ENCODE peak calls at places on chromosomes 5 and 9, in seven cellular contexts. One of them, this sample, is unnamed.

GRCh38 chr9:13412323-13412722 is 132.8 kb upstream of the MPDZ start:
- DNase-seq in H9: no peak
- DNase-seq in CD8-positive, alpha-beta T cell: no peak
- DNase-seq in prostate gland: no peak
- DNase-seq in sigmoid colon: no peak
- DNase-seq in Peyer's patch: no peak
- DNase-seq in heart left ventricle: peak
- DNase-seq in this sample: no peak

GRCh38 chr5:392431-392988 is 50.5 kb upstream of the EXOC3 start:
- DNase-seq in prostate gland: no peak
- DNase-seq in CD8-positive, alpha-beta T cell: peak
- DNase-seq in heart left ventricle: no peak
- DNase-seq in sigmoid colon: no peak
- DNase-seq in H9: peak
- DNase-seq in Peyer's patch: peak
- DNase-seq in this sample: no peak

GRCh38 chr9:110753734-110754231 is 85.2 kb downstream of the MUSK start:
- DNase-seq in prostate gland: no peak
- DNase-seq in heart left ventricle: no peak
- DNase-seq in Peyer's patch: no peak
- DNase-seq in sigmoid colon: no peak
- DNase-seq in H9: no peak
- DNase-seq in CD8-positive, alpha-beta T cell: no peak
- DNase-seq in this sample: no peak

GRCh38 chr9:115213777-115214428 is 95.9 kb upstream of the TNC start:
- DNase-seq in prostate gland: no peak
- DNase-seq in sigmoid colon: peak
- DNase-seq in Peyer's patch: no peak
- DNase-seq in CD8-positive, alpha-beta T cell: no peak
- DNase-seq in H9: no peak
- DNase-seq in heart left ventricle: peak
- DNase-seq in this sample: no peak

GRCh38 chr9:36470891-36471290 is 70.8 kb upstream of the RNF38 start:
- DNase-seq in CD8-positive, alpha-beta T cell: peak
- DNase-seq in heart left ventricle: peak
- DNase-seq in Peyer's patch: peak
- DNase-seq in H9: no peak
- DNase-seq in sigmoid colon: peak
- DNase-seq in prostate gland: peak
- DNase-seq in this sample: peak

GRCh38 chr5:115949096-115949495 is 13.2 kb upstream of the LVRN start:
- DNase-seq in sigmoid colon: no peak
- DNase-seq in prostate gland: no peak
- DNase-seq in H9: no peak
- DNase-seq in CD8-positive, alpha-beta T cell: no peak
- DNase-seq in heart left ventricle: no peak
- DNase-seq in Peyer's patch: no peak
- DNase-seq in this sample: no peak

GRCh38 chr5:27315541-27316282 is 277.3 kb upstream of the CDH9 start:
- DNase-seq in sigmoid colon: no peak
- DNase-seq in prostate gland: no peak
- DNase-seq in Peyer's patch: no peak
- DNase-seq in heart left ventricle: no peak
- DNase-seq in H9: peak
- DNase-seq in CD8-positive, alpha-beta T cell: no peak
- DNase-seq in this sample: no peak

GRCh38 chr5:67038817-67039603 is 157.6 kb downstream of the CD180 start:
- DNase-seq in heart left ventricle: no peak
- DNase-seq in H9: no peak
- DNase-seq in Peyer's patch: no peak
- DNase-seq in prostate gland: no peak
- DNase-seq in sigmoid colon: no peak
- DNase-seq in CD8-positive, alpha-beta T cell: no peak
- DNase-seq in this sample: no peak

GRCh38 chr5:134456825-134457224 is 45.1 kb upstream of the CDKN2AIPNL start:
- DNase-seq in H9: no peak
- DNase-seq in CD8-positive, alpha-beta T cell: no peak
- DNase-seq in Peyer's patch: no peak
- DNase-seq in heart left ventricle: no peak
- DNase-seq in sigmoid colon: no peak
- DNase-seq in prostate gland: no peak
- DNase-seq in this sample: no peak

GRCh38 chr5:74940782-74941363 is 74.7 kb upstream of the FAM169A start:
- DNase-seq in CD8-positive, alpha-beta T cell: no peak
- DNase-seq in Peyer's patch: no peak
- DNase-seq in heart left ventricle: no peak
- DNase-seq in H9: no peak
- DNase-seq in prostate gland: no peak
- DNase-seq in sigmoid colon: no peak
- DNase-seq in this sample: no peak

GRCh38 chr5:13859285-13859684 is 85.2 kb downstream of the DNAH5 start:
- DNase-seq in sigmoid colon: no peak
- DNase-seq in CD8-positive, alpha-beta T cell: no peak
- DNase-seq in prostate gland: no peak
- DNase-seq in H9: no peak
- DNase-seq in Peyer's patch: no peak
- DNase-seq in heart left ventricle: no peak
- DNase-seq in this sample: no peak

GRCh38 chr5:42858031-42858643 is 46.4 kb upstream of the SELENOP start:
- DNase-seq in Peyer's patch: no peak
- DNase-seq in prostate gland: peak
- DNase-seq in heart left ventricle: no peak
- DNase-seq in sigmoid colon: no peak
- DNase-seq in H9: no peak
- DNase-seq in CD8-positive, alpha-beta T cell: no peak
- DNase-seq in this sample: no peak

GRCh38 chr9:91833878-91834255 is 116.2 kb downstream of the ROR2 start:
- DNase-seq in heart left ventricle: no peak
- DNase-seq in Peyer's patch: no peak
- DNase-seq in prostate gland: no peak
- DNase-seq in sigmoid colon: no peak
- DNase-seq in H9: no peak
- DNase-seq in CD8-positive, alpha-beta T cell: no peak
- DNase-seq in this sample: no peak

GRCh38 chr5:83662558-83662957 is 58.1 kb downstream of the HAPLN1 start:
- DNase-seq in Peyer's patch: no peak
- DNase-seq in CD8-positive, alpha-beta T cell: no peak
- DNase-seq in H9: no peak
- DNase-seq in heart left ventricle: no peak
- DNase-seq in sigmoid colon: no peak
- DNase-seq in prostate gland: no peak
- DNase-seq in this sample: no peak

GRCh38 chr5:167348286-167348926 is 943.0 kb upstream of the WWC1 start:
- DNase-seq in Peyer's patch: no peak
- DNase-seq in sigmoid colon: no peak
- DNase-seq in H9: no peak
- DNase-seq in prostate gland: no peak
- DNase-seq in heart left ventricle: no peak
- DNase-seq in CD8-positive, alpha-beta T cell: no peak
- DNase-seq in this sample: no peak

GRCh38 chr5:13731229-13731628 is 213.3 kb downstream of the DNAH5 start:
- DNase-seq in heart left ventricle: no peak
- DNase-seq in prostate gland: peak
- DNase-seq in CD8-positive, alpha-beta T cell: no peak
- DNase-seq in sigmoid colon: no peak
- DNase-seq in H9: no peak
- DNase-seq in Peyer's patch: no peak
- DNase-seq in this sample: no peak

GRCh38 chr9:100082786-100083185 is 16.0 kb downstream of the ERP44 start:
- DNase-seq in H9: no peak
- DNase-seq in sigmoid colon: no peak
- DNase-seq in Peyer's patch: no peak
- DNase-seq in heart left ventricle: no peak
- DNase-seq in prostate gland: no peak
- DNase-seq in CD8-positive, alpha-beta T cell: no peak
- DNase-seq in this sample: no peak

GRCh38 chr5:108504974-108505373 is 123.1 kb upstream of the FBXL17 start:
- DNase-seq in CD8-positive, alpha-beta T cell: no peak
- DNase-seq in prostate gland: no peak
- DNase-seq in Peyer's patch: no peak
- DNase-seq in sigmoid colon: no peak
- DNase-seq in H9: no peak
- DNase-seq in heart left ventricle: no peak
- DNase-seq in this sample: no peak

GRCh38 chr9:97475079-97475478 is 26.4 kb upstream of the TMOD1 start:
- DNase-seq in sigmoid colon: no peak
- DNase-seq in prostate gland: no peak
- DNase-seq in heart left ventricle: no peak
- DNase-seq in CD8-positive, alpha-beta T cell: no peak
- DNase-seq in H9: no peak
- DNase-seq in Peyer's patch: no peak
- DNase-seq in this sample: no peak

GRCh38 chr5:68169898-68170297 is 45.7 kb upstream of the PIK3R1 start:
- DNase-seq in heart left ventricle: no peak
- DNase-seq in sigmoid colon: peak
- DNase-seq in H9: no peak
- DNase-seq in CD8-positive, alpha-beta T cell: no peak
- DNase-seq in prostate gland: no peak
- DNase-seq in Peyer's patch: no peak
- DNase-seq in this sample: peak

GRCh38 chr9:124357591-124358361 is 57.5 kb downstream of the PSMB7 start:
- DNase-seq in CD8-positive, alpha-beta T cell: peak
- DNase-seq in H9: no peak
- DNase-seq in prostate gland: no peak
- DNase-seq in heart left ventricle: no peak
- DNase-seq in Peyer's patch: no peak
- DNase-seq in sigmoid colon: no peak
- DNase-seq in this sample: no peak
- TF ChIP-seq CTCF in CD8-positive, alpha-beta T cell: no peak
- TF ChIP-seq CTCF in H9: peak
- TF ChIP-seq CTCF in prostate gland: no peak
- TF ChIP-seq CTCF in heart left ventricle: no peak
- TF ChIP-seq CTCF in Peyer's patch: no peak
- TF ChIP-seq CTCF in sigmoid colon: no peak
- TF ChIP-seq CTCF in this sample: no peak

GRCh38 chr5:172114875-172115422 is 73.1 kb downstream of the STK10 start:
- DNase-seq in heart left ventricle: peak
- DNase-seq in CD8-positive, alpha-beta T cell: peak
- DNase-seq in Peyer's patch: no peak
- DNase-seq in H9: peak
- DNase-seq in sigmoid colon: no peak
- DNase-seq in prostate gland: no peak
- DNase-seq in this sample: no peak
- H3K27ac ChIP-seq in heart left ventricle: no peak
- H3K27ac ChIP-seq in CD8-positive, alpha-beta T cell: peak
- H3K27ac ChIP-seq in Peyer's patch: peak
- H3K27ac ChIP-seq in H9: no peak
- H3K27ac ChIP-seq in sigmoid colon: no peak
- H3K27ac ChIP-seq in prostate gland: no peak
- H3K27ac ChIP-seq in this sample: no peak

GRCh38 chr5:64768358-64769312 is at the start of the genes CWC27 and SREK1IP1:
- DNase-seq in sigmoid colon: peak
- DNase-seq in heart left ventricle: peak
- DNase-seq in prostate gland: peak
- DNase-seq in CD8-positive, alpha-beta T cell: peak
- DNase-seq in Peyer's patch: peak
- DNase-seq in H9: peak
- DNase-seq in this sample: peak
- TF ChIP-seq CTCF in sigmoid colon: no peak
- TF ChIP-seq CTCF in heart left ventricle: no peak
- TF ChIP-seq CTCF in prostate gland: no peak
- TF ChIP-seq CTCF in CD8-positive, alpha-beta T cell: no peak
- TF ChIP-seq CTCF in Peyer's patch: no peak
- TF ChIP-seq CTCF in H9: peak
- TF ChIP-seq CTCF in this sample: no peak

DNA sequence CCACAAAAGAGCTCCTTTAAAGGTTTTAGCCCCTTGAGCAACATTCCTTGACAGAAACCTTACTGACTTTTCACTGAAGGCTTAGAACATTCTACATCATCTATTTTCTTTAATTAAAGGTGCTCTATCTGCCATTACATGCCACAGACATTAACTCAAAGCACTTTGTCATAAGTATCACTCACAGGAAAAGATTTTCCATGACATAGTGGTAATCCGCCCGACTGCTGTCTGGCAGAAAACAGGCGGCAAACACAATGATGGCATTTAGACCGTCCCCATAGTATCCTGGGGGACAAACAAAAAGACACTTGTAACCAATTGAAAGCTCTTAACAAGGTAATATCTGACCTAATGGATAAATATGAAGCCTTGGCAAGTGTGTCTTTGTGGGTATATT is 126.2 kb upstream of the PCA3 start:
- DNase-seq in prostate gland: no peak
- DNase-seq in sigmoid colon: no peak
- DNase-seq in Peyer's patch: no peak
- DNase-seq in CD8-positive, alpha-beta T cell: no peak
- DNase-seq in heart left ventricle: no peak
- DNase-seq in H9: no peak
- DNase-seq in this sample: no peak
- H3K27ac ChIP-seq in prostate gland: no peak
- H3K27ac ChIP-seq in sigmoid colon: no peak
- H3K27ac ChIP-seq in Peyer's patch: no peak
- H3K27ac ChIP-seq in CD8-positive, alpha-beta T cell: no peak
- H3K27ac ChIP-seq in heart left ventricle: no peak
- H3K27ac ChIP-seq in H9: no peak
- H3K27ac ChIP-seq in this sample: no peak

GRCh38 chr9:131559416-131560000 is 14.2 kb downstream of the PRRT1B start:
- DNase-seq in sigmoid colon: no peak
- DNase-seq in Peyer's patch: no peak
- DNase-seq in prostate gland: no peak
- DNase-seq in H9: no peak
- DNase-seq in CD8-positive, alpha-beta T cell: no peak
- DNase-seq in heart left ventricle: no peak
- DNase-seq in this sample: no peak
- TF ChIP-seq CTCF in sigmoid colon: no peak
- TF ChIP-seq CTCF in Peyer's patch: no peak
- TF ChIP-seq CTCF in prostate gland: no peak
- TF ChIP-seq CTCF in H9: no peak
- TF ChIP-seq CTCF in CD8-positive, alpha-beta T cell: no peak
- TF ChIP-seq CTCF in heart left ventricle: no peak
- TF ChIP-seq CTCF in this sample: no peak

GRCh38 chr9:128870128-128870940 is 11.4 kb downstream of the KYAT1 start:
- DNase-seq in H9: no peak
- DNase-seq in sigmoid colon: no peak
- DNase-seq in CD8-positive, alpha-beta T cell: no peak
- DNase-seq in heart left ventricle: no peak
- DNase-seq in Peyer's patch: no peak
- DNase-seq in prostate gland: no peak
- DNase-seq in this sample: no peak
- H3K27ac ChIP-seq in H9: no peak
- H3K27ac ChIP-seq in sigmoid colon: no peak
- H3K27ac ChIP-seq in CD8-positive, alpha-beta T cell: no peak
- H3K27ac ChIP-seq in heart left ventricle: no peak
- H3K27ac ChIP-seq in Peyer's patch: no peak
- H3K27ac ChIP-seq in prostate gland: no peak
- H3K27ac ChIP-seq in this sample: no peak

This sample was measured in ovary.